ENCODE peak calls at places on chromosomes 13 and 19, in ten cellular contexts. C is uterus, H is heart left ventricle, O is right lobe of liver, E is breast epithelium, U is Peyer's patch, K is ovary, N is HCT116, X is adrenal gland, J is K562. F is an unnamed sample.

GRCh38 chr19:55526216-55527196 is 10.4 kb downstream of the SBK2 start:
- DNase-seq in C (peak; percentile 39), H (peak; percentile 80), O (peak; percentile 80), E (peak; percentile 38), U (no peak), K (no peak), N (no peak), X (peak; percentile 45), J (no peak), F (no peak)

GRCh38 chr13:101691326-101691725 is 238.9 kb downstream of the ITGBL1 start:
- DNase-seq in C (no peak), H (no peak), O (no peak), E (no peak), U (no peak), K (no peak), N (no peak), X (no peak), J (no peak), F (no peak)

GRCh38 chr13:112242777-112243176 is 133.4 kb upstream of the SPACA7 start:
- DNase-seq in C (no peak), H (no peak), O (no peak), E (no peak), U (no peak), K (no peak), N (no peak), X (no peak), J (no peak), F (no peak)

GRCh38 chr13:27997904-27998522 is 9.5 kb upstream of the URAD start:
- DNase-seq in C (no peak), H (no peak), O (no peak), E (no peak), U (peak; percentile 30), K (no peak), N (peak; percentile 70), X (peak; percentile 28), J (peak; percentile 17), F (no peak)

GRCh38 chr13:26230703-26231102 is 8.6 kb upstream of the RNF6 start:
- DNase-seq in C (no peak), H (no peak), O (no peak), E (no peak), U (no peak), K (no peak), N (no peak), X (no peak), J (no peak), F (no peak)

GRCh38 chr13:69296130-69296529 is 811.5 kb upstream of the ATXN8OS start:
- DNase-seq in C (no peak), H (no peak), O (no peak), E (no peak), U (no peak), K (no peak), N (no peak), X (no peak), J (no peak), F (no peak)

GRCh38 chr13:99215466-99215865 is 14.8 kb downstream of the UBAC2 start:
- DNase-seq in C (no peak), H (peak; percentile 56), O (no peak), E (no peak), U (peak; percentile 49), K (peak; percentile 12), N (no peak), X (no peak), J (no peak), F (no peak)

GRCh38 chr19:49340069-49340864 is 5.1 kb downstream of the CD37 start:
- DNase-seq in C (peak; percentile 70), H (peak; percentile 85), O (peak; percentile 84), E (peak; percentile 32), U (peak; percentile 96), K (peak; percentile 87), N (no peak), X (peak; percentile 74), J (peak; percentile 87), F (peak; percentile 85)

GRCh38 chr19:37941820-37942515 is 35.0 kb downstream of the SIPA1L3 start:
- DNase-seq in C (no peak), H (no peak), O (no peak), E (no peak), U (no peak), K (no peak), N (no peak), X (no peak), J (no peak), F (no peak)

GRCh38 chr19:50719566-50719965 is at the start of gene SHANK1:
- DNase-seq in C (no peak), H (no peak), O (no peak), E (no peak), U (no peak), K (no peak), N (no peak), X (no peak), J (peak; percentile 75), F (no peak)

DNA sequence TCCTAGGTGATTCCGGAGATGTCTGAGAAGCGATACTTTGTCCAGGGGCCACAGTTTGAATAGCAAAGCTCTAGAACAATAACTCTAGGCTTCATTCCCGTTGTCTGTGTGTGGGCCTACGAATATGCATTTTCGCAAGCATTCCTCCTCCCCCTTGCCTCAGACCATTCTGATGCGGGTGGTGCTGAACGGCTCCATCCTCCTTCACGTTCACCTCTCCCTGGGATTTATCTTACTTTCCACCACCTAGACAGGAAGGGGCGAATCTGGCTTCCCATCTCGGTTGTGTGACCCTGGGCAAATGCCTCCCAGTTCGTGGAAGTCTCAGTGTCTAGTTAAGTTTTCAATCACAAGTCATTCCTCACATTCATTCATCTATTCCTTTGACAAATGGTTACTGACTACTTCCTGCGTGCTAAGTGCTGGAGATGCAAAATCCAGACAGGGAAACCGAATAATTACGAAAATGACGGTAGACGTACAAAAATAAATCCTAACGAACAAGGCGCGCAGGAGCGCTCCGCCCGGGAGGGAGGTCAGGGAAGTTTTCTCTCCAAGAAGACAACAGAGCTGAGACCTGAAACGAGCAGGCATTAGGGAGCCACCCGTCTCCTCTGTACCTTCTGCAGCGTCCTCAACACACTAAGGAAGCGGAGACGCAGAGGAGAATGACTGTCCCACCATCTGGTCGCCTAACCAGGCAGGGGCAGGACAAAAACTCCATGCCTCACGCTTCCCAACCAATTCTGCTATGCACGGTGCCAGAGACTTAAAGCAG is 1.3 kb upstream of the CNOT3 start:
- DNase-seq in C (no peak), H (no peak), O (no peak), E (no peak), U (peak; percentile 27), K (no peak), N (no peak), X (no peak), J (no peak), F (no peak)
- H3K27ac ChIP-seq in C (peak overlapping the region; percentile 33), H (peak overlapping the region; percentile 68), O (no peak overlapping the region), E (peak overlapping the region; percentile 61), U (peak overlapping the region; percentile 97), K (no peak overlapping the region), N (peak overlapping the region; percentile 25), X (peak overlapping the region; percentile 79), J (peak overlapping the region; percentile 59), F (peak overlapping the region; percentile 72)

DNA sequence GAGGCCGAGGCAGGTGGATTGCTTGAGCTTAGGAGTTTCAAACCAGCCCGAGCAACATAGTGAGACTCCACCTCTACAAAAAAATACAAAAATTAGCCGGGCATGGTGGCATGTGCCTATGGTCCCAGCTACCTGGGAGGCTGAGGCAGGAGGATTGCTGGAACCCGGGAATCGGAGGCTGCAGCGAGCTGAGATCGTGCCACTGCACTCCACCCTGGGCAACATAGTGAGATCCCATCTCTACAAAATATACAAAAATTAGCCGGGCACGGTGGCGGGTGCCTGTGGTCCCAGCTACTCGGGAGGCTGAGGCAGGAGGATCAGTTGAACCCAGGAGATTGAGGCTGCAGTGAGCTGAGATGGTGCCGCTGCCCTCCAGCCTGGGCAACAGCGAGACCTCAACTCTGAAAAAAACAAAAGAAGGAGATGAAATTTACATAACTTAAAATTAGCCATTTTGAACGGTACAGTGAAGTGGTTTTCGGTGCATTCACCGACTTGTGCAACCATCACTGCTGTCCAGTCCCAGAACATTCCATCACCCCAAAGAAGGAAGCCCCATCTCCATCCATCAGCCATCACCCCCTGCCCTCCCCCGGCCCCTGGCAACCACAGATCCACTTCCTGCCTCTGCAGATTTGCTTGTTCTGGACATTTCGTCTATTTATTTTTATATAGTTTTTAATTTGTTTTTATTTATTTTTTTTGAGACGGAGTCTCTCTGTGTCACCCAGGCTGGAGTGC is 1.6 kb upstream of the AZU1 start:
- DNase-seq in C (no peak), H (no peak), O (no peak), E (no peak), U (no peak), K (no peak), N (no peak), X (no peak), J (no peak), F (no peak)
- TF ChIP-seq POLR2A in C (no peak), H (no peak), O (no peak), E (no peak), U (no peak), K (no peak), N (no peak), X (no peak), J (no peak), F (no peak)

DNA sequence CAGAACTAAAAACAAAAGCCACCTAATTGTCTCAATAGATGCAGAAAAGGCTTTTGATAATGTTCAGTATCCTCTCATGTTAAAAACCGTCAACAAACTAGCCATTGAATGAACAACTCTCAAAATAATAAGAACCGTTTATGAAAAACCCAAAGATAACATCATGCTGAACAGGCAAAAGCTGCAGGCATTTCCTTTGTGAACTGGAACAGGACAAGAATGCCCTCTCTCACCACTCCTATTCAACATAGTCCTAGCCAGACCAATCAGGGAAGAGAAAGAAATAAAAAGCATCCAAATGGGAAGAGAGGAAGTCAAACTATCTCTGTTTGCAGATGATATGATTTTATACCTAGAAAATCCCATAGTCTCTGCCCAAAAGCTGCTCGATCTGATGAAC is 179.6 kb upstream of the EDNRB start:
- DNase-seq in C (no peak), H (no peak), O (no peak), E (no peak), U (no peak), K (no peak), N (no peak), X (no peak), J (no peak), F (no peak)
- H3K27ac ChIP-seq in C (no peak overlapping the region), H (no peak overlapping the region), O (no peak overlapping the region), E (no peak overlapping the region), U (no peak overlapping the region), K (no peak overlapping the region), N (no peak overlapping the region), X (no peak overlapping the region), J (no peak overlapping the region), F (no peak overlapping the region)

GRCh38 chr13:109668433-109669233 is 117.8 kb downstream of the IRS2 start:
- DNase-seq in C (no peak), H (no peak), O (no peak), E (no peak), U (no peak), K (no peak), N (no peak), X (no peak), J (no peak), F (no peak)

GRCh38 chr13:109665211-109665610 is 121.2 kb downstream of the IRS2 start:
- DNase-seq in C (no peak), H (no peak), O (no peak), E (no peak), U (no peak), K (no peak), N (no peak), X (no peak), J (no peak), F (no peak)

GRCh38 chr13:109667754-109668360 is 118.5 kb downstream of the IRS2 start:
- DNase-seq in C (no peak), H (no peak), O (no peak), E (peak; percentile 32), U (no peak), K (no peak), N (no peak), X (no peak), J (no peak), F (no peak)

GRCh38 chr13:109665781-109666249 is 120.6 kb downstream of the IRS2 start:
- DNase-seq in C (no peak), H (no peak), O (no peak), E (no peak), U (no peak), K (no peak), N (no peak), X (no peak), J (no peak), F (no peak)

GRCh38 chr13:109666656-109667448 is 119.5 kb downstream of the IRS2 start:
- DNase-seq in C (no peak), H (no peak), O (no peak), E (no peak), U (no peak), K (no peak), N (no peak), X (no peak), J (no peak), F (no peak)
- TF ChIP-seq POLR2A in C (no peak), H (no peak), O (no peak), E (no peak), U (no peak), K (no peak), N (no peak), X (no peak), J (no peak), F (no peak)

F was measured in sigmoid colon.